ENCODE peak calls at places on chromosomes 11 and 22, in seven cellular contexts. Z is HCT116, L is SK-N-SH, G is Panc1, P is A549, M is GM12878, F is HL-60. W is an unnamed sample.

GRCh38 chr11:91926967-91927366 is 297.7 kb upstream of the FAT3 start:
- DNase-seq in G (no peak), L (no peak), Z (no peak), F (no peak), P (no peak), M (no peak), W (no peak)

GRCh38 chr11:78318733-78319132 is 98.9 kb downstream of the GAB2 start:
- DNase-seq in P (no peak), F (no peak), G (no peak), Z (no peak), L (peak), M (no peak), W (no peak)

GRCh38 chr22:49633010-49633324 is 194.7 kb downstream of the BRD1 start:
- DNase-seq in M (no peak), L (peak), P (no peak), F (no peak), G (no peak), Z (no peak), W (no peak)

GRCh38 chr11:70397336-70397982 is 870 bp upstream of the CTTN start:
- DNase-seq in M (no peak), L (peak), Z (peak), P (peak), G (no peak), F (peak), W (peak)

GRCh38 chr11:20474951-20475517 is 87.5 kb downstream of the PRMT3 start:
- DNase-seq in P (no peak), M (peak), Z (no peak), F (peak), G (no peak), L (no peak), W (no peak)

GRCh38 chr11:85685820-85686459 is at the start of gene CCDC89:
- DNase-seq in M (no peak), F (no peak), G (no peak), Z (no peak), P (peak), L (peak), W (peak)

GRCh38 chr11:59025097-59025496 is 61.0 kb upstream of the GLYATL1B start:
- DNase-seq in M (no peak), L (no peak), Z (no peak), P (peak), G (no peak), F (no peak), W (no peak)

GRCh38 chr22:45859231-45860161 is 117.5 kb downstream of the WNT7B start:
- DNase-seq in F (no peak), M (no peak), L (no peak), P (peak), G (peak), Z (no peak), W (no peak)

GRCh38 chr11:26319906-26320305 is 12.0 kb upstream of the ANO3 start:
- DNase-seq in F (no peak), L (no peak), M (no peak), P (no peak), G (no peak), Z (no peak), W (peak)

GRCh38 chr11:128924109-128924508 is 18.6 kb downstream of the TP53AIP1 start:
- DNase-seq in M (no peak), G (no peak), F (no peak), Z (no peak), L (no peak), P (no peak), W (no peak)

GRCh38 chr11:88469828-88470227 is 132.3 kb upstream of the CTSC start:
- DNase-seq in F (no peak), P (no peak), M (no peak), Z (no peak), G (no peak), L (no peak), W (no peak)

GRCh38 chr11:61627831-61628753 is 47.2 kb upstream of the SYT7 start:
- DNase-seq in L (peak), P (peak), F (peak), M (no peak), G (no peak), Z (peak), W (peak)
- TF ChIP-seq REST in L (no peak), P (no peak), F (no peak), M (no peak), G (no peak), Z (no peak), W (no peak)

GRCh38 chr22:47836957-47837356 is 1074.5 kb downstream of the TBC1D22A start:
- DNase-seq in G (no peak), P (peak), L (no peak), F (no peak), M (no peak), Z (no peak), W (no peak)

GRCh38 chr22:47841166-47841565 is 1078.7 kb downstream of the TBC1D22A start:
- DNase-seq in P (no peak), L (no peak), F (no peak), M (no peak), Z (no peak), G (no peak), W (no peak)

GRCh38 chr22:47835726-47836125 is 1073.3 kb downstream of the TBC1D22A start:
- DNase-seq in G (no peak), Z (peak), F (no peak), P (peak), M (no peak), L (no peak), W (no peak)

GRCh38 chr22:47839586-47840245 is 1077.3 kb downstream of the TBC1D22A start:
- DNase-seq in M (no peak), Z (no peak), G (no peak), P (no peak), F (no peak), L (no peak), W (no peak)

DNA sequence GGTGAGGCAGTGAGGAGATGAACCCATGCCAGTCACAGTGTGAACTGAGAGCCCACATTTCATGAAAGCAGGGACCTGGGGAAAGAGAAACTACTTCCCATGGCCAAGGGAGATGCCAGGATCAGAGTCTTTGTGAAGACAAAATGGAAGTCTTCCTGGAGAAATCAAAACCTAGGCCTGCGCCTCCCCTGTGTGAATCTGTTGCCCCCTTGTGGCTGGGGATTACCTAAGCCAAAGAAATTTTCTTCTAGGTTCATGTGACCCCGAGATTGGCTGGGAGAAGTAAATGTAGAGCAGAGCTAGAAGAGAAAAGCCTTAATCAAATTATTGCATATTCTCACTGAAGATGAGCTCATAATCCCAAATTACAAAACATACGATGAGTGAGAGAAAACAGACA is 1075.3 kb downstream of the TBC1D22A start:
- DNase-seq in G (no peak), P (peak), L (peak), M (no peak), F (peak), Z (peak), W (peak)
- TF ChIP-seq REST in G (no peak), P (no peak), L (no peak), M (no peak), F (no peak), Z (no peak), W (no peak)

DNA sequence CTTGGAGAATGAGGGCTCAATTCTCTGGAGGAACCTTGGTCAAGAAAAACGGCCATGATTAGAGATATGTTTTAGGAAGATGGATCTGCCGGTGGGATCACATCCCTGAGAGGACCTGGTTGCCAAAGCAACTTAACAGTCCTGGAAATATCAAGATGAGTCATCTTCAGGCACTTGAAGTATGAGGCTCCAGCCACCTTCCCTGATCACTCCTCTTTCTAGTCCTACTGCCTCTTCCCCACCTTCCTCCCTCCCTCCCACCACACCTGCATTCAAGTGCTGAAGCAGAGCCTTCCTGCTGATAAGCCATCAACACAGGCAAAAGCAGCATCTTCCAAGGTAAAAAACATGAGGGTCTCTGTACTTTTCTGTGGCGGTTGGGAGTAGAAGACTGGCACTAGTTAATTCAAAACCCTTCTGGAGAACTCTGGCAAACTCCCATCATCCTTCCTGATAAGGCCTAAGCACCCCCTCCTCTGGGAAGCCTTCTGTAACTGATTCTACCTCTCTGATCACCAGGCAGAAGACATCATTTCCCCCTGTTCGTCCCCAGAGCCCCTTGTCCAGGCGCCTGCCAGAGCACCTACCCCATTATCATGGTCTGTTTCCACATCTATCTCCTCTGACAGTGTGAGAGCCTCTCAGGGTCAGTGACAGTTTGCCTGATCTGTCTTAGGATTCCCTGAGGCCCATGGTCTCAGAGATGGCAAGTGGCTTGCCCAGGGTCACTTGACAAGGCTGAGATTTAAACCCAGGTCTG is 79.8 kb downstream of the CLPB start:
- DNase-seq in G (no peak), L (no peak), Z (no peak), F (no peak), P (peak), M (no peak), W (peak)
- TF ChIP-seq REST in G (no peak), L (no peak), Z (no peak), F (no peak), P (no peak), M (no peak), W (no peak)

GRCh38 chr11:63914896-63915681 is 1.9 kb downstream of the RCOR2 start:
- DNase-seq in Z (no peak), L (peak), G (no peak), P (no peak), M (no peak), F (no peak), W (peak)
- TF ChIP-seq REST in Z (no peak), L (no peak), G (no peak), P (no peak), M (no peak), F (no peak), W (no peak)

W was measured in GM23338.